ENCODE peak calls at places on chromosomes 2 and 18, in four cellular contexts. B is IMR-90, S is body of pancreas, Y is transverse colon. H is an unnamed sample.

GRCh38 chr18:519019-519879 is 18.7 kb upstream of the COLEC12 start:
- DNase-seq in B (peak), S (peak), Y (peak), H (no peak)

GRCh38 chr18:74264303-74265020 is 27.3 kb downstream of the CYB5A start:
- DNase-seq in Y (no peak), B (no peak), S (no peak), H (no peak)

GRCh38 chr2:113135354-113135753 is 8.0 kb downstream of the IL1RN start:
- DNase-seq in Y (no peak), B (no peak), S (no peak), H (no peak)

GRCh38 chr2:174059178-174059874 is 94.2 kb upstream of the SP3 start:
- DNase-seq in B (peak), S (no peak), Y (no peak), H (no peak)

GRCh38 chr18:8791171-8791651 is 85.9 kb downstream of the MTCL1 start:
- DNase-seq in B (peak), S (no peak), Y (no peak), H (no peak)

GRCh38 chr18:13290856-13291271 is 72.3 kb downstream of the LDLRAD4 start:
- DNase-seq in S (no peak), B (no peak), Y (no peak), H (no peak)

GRCh38 chr2:230938516-230939065 is 13.5 kb upstream of the GPR55 start:
- DNase-seq in Y (no peak), B (no peak), S (no peak), H (no peak)

GRCh38 chr18:46264255-46264654 is 160.1 kb downstream of the HAUS1 start:
- DNase-seq in Y (no peak), B (no peak), S (no peak), H (no peak)

GRCh38 chr2:180446492-180446891 is 439.4 kb upstream of the CWC22 start:
- DNase-seq in B (no peak), Y (no peak), S (no peak), H (no peak)

GRCh38 chr2:42809876-42810125 is 17.4 kb upstream of the HAAO start:
- DNase-seq in S (peak), B (peak), Y (peak), H (peak)
- TF ChIP-seq POLR2A in S (no peak), B (no peak), Y (no peak), H (no peak)

DNA sequence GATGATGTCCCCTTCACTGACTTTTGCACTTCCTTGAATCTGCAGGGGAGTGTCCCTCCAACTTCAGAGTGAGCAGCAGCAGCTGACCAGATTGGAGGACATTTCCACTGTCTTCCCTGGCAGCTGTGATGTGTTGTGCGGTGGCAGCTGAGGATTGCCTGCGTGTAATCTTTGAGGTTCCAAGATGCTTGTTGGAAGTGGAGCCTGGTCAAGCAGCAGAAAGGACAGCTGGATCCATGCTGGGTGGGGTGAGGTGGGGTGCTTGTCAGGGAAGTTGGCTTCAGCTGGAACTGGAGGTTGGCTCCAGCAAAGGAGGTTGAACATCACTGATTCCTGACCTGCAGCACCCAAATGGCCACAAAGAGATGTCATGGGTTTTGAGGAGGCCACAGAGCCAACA is 64.8 kb downstream of the ST3GAL5 start:
- DNase-seq in Y (no peak), S (no peak), B (no peak), H (no peak)
- TF ChIP-seq POLR2A in Y (no peak), S (no peak), B (no peak), H (no peak)

DNA sequence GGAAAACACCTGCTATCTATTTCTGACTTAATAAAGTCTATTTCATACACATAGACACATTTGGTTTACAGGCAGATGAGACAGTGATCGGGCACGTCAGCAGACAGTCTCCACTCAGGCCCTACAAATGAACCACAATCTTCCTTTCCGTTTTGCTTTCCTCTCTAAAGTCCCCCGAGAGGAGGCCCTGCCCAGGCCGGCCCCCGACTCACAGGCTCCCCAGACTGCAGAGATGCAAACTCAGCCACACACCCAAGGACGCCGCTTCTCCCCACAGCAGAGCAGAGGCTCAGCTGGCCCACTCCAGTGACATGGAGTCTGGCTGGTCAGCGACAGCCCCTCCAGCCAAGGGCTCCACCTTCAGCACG is 9.3 kb upstream of the MTERF4 start:
- DNase-seq in S (no peak), B (no peak), Y (no peak), H (no peak)
- TF ChIP-seq POLR2A in S (no peak), B (no peak), Y (no peak), H (no peak)

DNA sequence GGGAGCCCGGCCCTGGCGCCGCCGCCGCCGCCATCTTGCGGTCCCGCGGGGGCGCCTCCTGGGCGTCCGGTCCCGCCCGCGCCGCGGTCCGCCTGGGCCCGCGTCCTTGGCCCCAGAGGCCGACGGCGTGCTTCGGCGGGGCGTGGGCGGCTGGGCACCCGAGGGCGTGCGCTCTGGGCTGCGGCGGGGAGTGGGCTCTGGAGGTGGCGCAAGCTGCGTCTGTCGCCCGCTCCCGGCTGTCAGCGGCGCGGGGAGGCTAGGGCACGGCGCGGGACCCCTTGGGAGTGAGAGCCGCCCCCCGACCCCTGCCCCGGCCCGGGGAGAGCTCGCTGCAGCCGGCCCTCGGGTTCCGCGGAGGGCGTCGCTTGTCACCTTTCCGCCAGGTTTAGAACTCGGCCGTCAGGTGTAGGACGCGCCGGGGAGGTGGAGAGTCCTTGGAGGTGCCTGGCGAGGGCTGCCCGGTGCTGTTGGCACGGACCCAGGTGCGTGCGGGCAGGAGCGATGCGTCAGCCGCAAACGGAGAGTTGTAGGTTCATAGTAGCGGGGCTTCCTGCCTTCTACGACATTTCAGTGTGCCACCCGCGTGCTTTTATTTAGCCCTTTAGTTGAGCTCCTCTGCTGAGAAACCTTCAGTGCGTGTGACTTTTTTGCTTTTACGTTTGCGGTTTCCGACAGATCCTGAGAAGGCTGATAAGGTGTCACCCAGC is 921 bp downstream of the VAPA start:
- DNase-seq in Y (peak), B (peak), S (peak), H (peak)
- TF ChIP-seq POLR2A in Y (peak), B (peak), S (peak), H (no peak)

GRCh38 chr2:11155326-11156059 is at the start of gene SLC66A3:
- DNase-seq in B (peak), Y (no peak), S (peak), H (peak)
- TF ChIP-seq POLR2A in B (peak), Y (peak), S (peak), H (peak)

GRCh38 chr2:152717242-152718046 is at the start of gene PRPF40A:
- DNase-seq in B (peak), S (peak), Y (peak), H (peak)
- TF ChIP-seq POLR2A in B (peak), S (peak), Y (peak), H (peak)

GRCh38 chr2:100142393-100142792 is at the start of gene AFF3:
- DNase-seq in S (peak), B (no peak), Y (peak), H (no peak)
- TF ChIP-seq POLR2A in S (no peak), B (no peak), Y (no peak), H (no peak)

GRCh38 chr2:178479758-178480226 is 465 bp upstream of the PLEKHA3 start:
- DNase-seq in Y (no peak), S (no peak), B (no peak), H (no peak)

GRCh38 chr2:178479275-178479616 is 846 bp upstream of the FKBP7 start:
- DNase-seq in S (no peak), B (no peak), Y (no peak), H (no peak)

GRCh38 chr2:178478102-178478441 is 328 bp downstream of the FKBP7 start:
- DNase-seq in B (peak), S (peak), Y (peak), H (no peak)

GRCh38 chr2:178477443-178478099 is 829 bp downstream of the FKBP7 start:
- DNase-seq in Y (no peak), B (no peak), S (no peak), H (no peak)

GRCh38 chr2:178478442-178479274 is at the start of gene FKBP7:
- DNase-seq in S (peak), Y (peak), B (peak), H (peak)
- TF ChIP-seq POLR2A in S (peak), Y (peak), B (peak), H (peak)

H was measured in H54.